ENCODE peak calls at places on chromosomes 4 and X, in eight cellular contexts. O is T follicular helper cell, V is KG1, P is iris pigment epithelial cell, K is AG08396, C is mesenteric fat pad, A is HepG2, N is fibroblast of lung. D is an unnamed sample.

GRCh38 chrX:108304210-108304609 is 134.0 kb downstream of the COL4A6 start:
- DNase-seq in P (no peak), V (peak; percentile 1), O (no peak), C (no peak), K (no peak), A (no peak), N (peak; percentile 20), D (peak; percentile 53)

GRCh38 chr4:148445071-148445902 is 3.1 kb upstream of the NR3C2 start:
- DNase-seq in C (peak; percentile 92), A (no peak), N (peak; percentile 10), P (no peak), V (no peak), O (peak; percentile 74), K (peak; percentile 57), D (peak; percentile 74)

GRCh38 chr4:76195326-76195725 is 18.3 kb downstream of the SCARB2 start:
- DNase-seq in C (no peak), A (no peak), V (no peak), N (peak; percentile 62), O (no peak), K (no peak), P (peak; percentile 37), D (no peak)

GRCh38 chr4:108619372-108620100 is 840 bp upstream of the RPL34 start:
- DNase-seq in C (no peak), V (no peak), P (no peak), A (no peak), N (no peak), O (no peak), K (no peak), D (peak; percentile 23)

GRCh38 chr4:94909645-94910044 is 151.9 kb downstream of the BMPR1B start:
- DNase-seq in K (no peak), N (peak; percentile 48), A (no peak), V (no peak), P (no peak), O (no peak), C (no peak), D (no peak)

GRCh38 chr4:80213117-80213815 is 16.0 kb downstream of the PRDM8 start:
- DNase-seq in V (no peak), O (no peak), P (peak; percentile 71), C (no peak), N (peak; percentile 71), A (no peak), K (peak; percentile 68), D (no peak)

GRCh38 chr4:148982200-148982599 is 540.0 kb upstream of the NR3C2 start:
- DNase-seq in V (no peak), N (no peak), O (no peak), P (no peak), K (no peak), A (no peak), C (no peak), D (no peak)

GRCh38 chr4:184617611-184618196 is 31.5 kb downstream of the CASP3 start:
- DNase-seq in P (no peak), C (no peak), K (no peak), A (no peak), O (no peak), V (no peak), N (no peak), D (peak; percentile 81)

GRCh38 chrX:110210417-110211139 is 107.3 kb downstream of the AMMECR1 start:
- DNase-seq in K (peak; percentile 14), P (peak; percentile 81), O (no peak), N (peak; percentile 85), A (peak; percentile 10), V (no peak), C (no peak), D (no peak)

GRCh38 chr4:94339779-94340178 is 2.9 kb downstream of the HPGDS start:
- DNase-seq in O (no peak), P (no peak), C (no peak), V (peak; percentile 24), A (no peak), K (no peak), N (no peak), D (no peak)

GRCh38 chrX:39065051-39065871 is 264.0 kb downstream of the MID1IP1 start:
- DNase-seq in O (no peak), V (no peak), N (no peak), C (no peak), A (no peak), K (no peak), P (no peak), D (peak; percentile 43)

GRCh38 chr4:7172508-7172907 is 19.8 kb upstream of the SORCS2 start:
- DNase-seq in N (no peak), P (no peak), K (no peak), A (no peak), O (no peak), V (no peak), C (peak; percentile 62), D (no peak)

GRCh38 chr4:139015948-139016451 is 419 bp downstream of the NOCT start:
- DNase-seq in V (peak; percentile 29), K (peak; percentile 25), C (no peak), O (peak; percentile 8), A (peak; percentile 12), P (peak; percentile 25), N (peak; percentile 23), D (peak; percentile 32)

GRCh38 chr4:127782025-127782274 is 172 bp upstream of the HSPA4L start:
- DNase-seq in A (no peak), N (peak; percentile 78), V (no peak), P (peak; percentile 86), O (no peak), C (no peak), K (peak; percentile 99), D (peak; percentile 91)